ENCODE peak calls at places on chromosomes 4 and X, in five cellular contexts. One of them, this sample, is unnamed.

GRCh38 chrX:154486396-154487207 is at the start of gene UBL4A:
- DNase-seq in upper lobe of left lung: peak; percentile 94
- DNase-seq in thyroid gland: peak; percentile 92
- DNase-seq in A549: peak; percentile 33
- DNase-seq in upper lobe of right lung: peak; percentile 89
- DNase-seq in this sample: peak; percentile 78

GRCh38 chrX:133414399-133415275 is 652 bp downstream of the GPC4 start:
- DNase-seq in upper lobe of left lung: peak; percentile 82
- DNase-seq in thyroid gland: peak; percentile 37
- DNase-seq in upper lobe of right lung: peak; percentile 69
- DNase-seq in A549: peak; percentile 7
- DNase-seq in this sample: peak; percentile 20

GRCh38 chr4:64341711-64342110 is 67.5 kb downstream of the TECRL start:
- DNase-seq in upper lobe of left lung: no peak
- DNase-seq in A549: no peak
- DNase-seq in upper lobe of right lung: no peak
- DNase-seq in thyroid gland: peak; percentile 5
- DNase-seq in this sample: no peak

GRCh38 chrX:1851527-1851926 is 236.7 kb downstream of the ASMT start:
- DNase-seq in A549: no peak
- DNase-seq in thyroid gland: no peak
- DNase-seq in upper lobe of left lung: no peak
- DNase-seq in upper lobe of right lung: peak; percentile 9
- DNase-seq in this sample: no peak

GRCh38 chr4:8325284-8325973 is 55.9 kb downstream of the HTRA3 start:
- DNase-seq in upper lobe of left lung: no peak
- DNase-seq in A549: no peak
- DNase-seq in thyroid gland: no peak
- DNase-seq in upper lobe of right lung: peak; percentile 21
- DNase-seq in this sample: no peak

GRCh38 chrX:13693341-13693871 is 4.5 kb downstream of the RAB9A start:
- DNase-seq in upper lobe of right lung: no peak
- DNase-seq in A549: no peak
- DNase-seq in thyroid gland: peak; percentile 12
- DNase-seq in upper lobe of left lung: no peak
- DNase-seq in this sample: peak; percentile 47

GRCh38 chrX:150058728-150059127 is 120.4 kb upstream of the EOLA2 start:
- DNase-seq in upper lobe of right lung: no peak
- DNase-seq in A549: no peak
- DNase-seq in thyroid gland: no peak
- DNase-seq in upper lobe of left lung: no peak
- DNase-seq in this sample: no peak

GRCh38 chr4:186932631-186933150 is 209.0 kb upstream of the FAT1 start:
- DNase-seq in A549: peak; percentile 14
- DNase-seq in upper lobe of left lung: no peak
- DNase-seq in upper lobe of right lung: no peak
- DNase-seq in thyroid gland: no peak
- DNase-seq in this sample: no peak

GRCh38 chrX:79080131-79080530 is 64.4 kb upstream of the GPR174 start:
- DNase-seq in upper lobe of right lung: no peak
- DNase-seq in A549: no peak
- DNase-seq in thyroid gland: no peak
- DNase-seq in upper lobe of left lung: no peak
- DNase-seq in this sample: no peak

GRCh38 chr4:139242511-139243051 is 37.4 kb downstream of the MGARP start:
- DNase-seq in thyroid gland: no peak
- DNase-seq in upper lobe of left lung: no peak
- DNase-seq in A549: no peak
- DNase-seq in upper lobe of right lung: no peak
- DNase-seq in this sample: no peak

GRCh38 chrX:479273-479981 is 92.7 kb upstream of the PPP2R3B start:
- DNase-seq in thyroid gland: no peak
- DNase-seq in A549: no peak
- DNase-seq in upper lobe of left lung: no peak
- DNase-seq in upper lobe of right lung: no peak
- DNase-seq in this sample: no peak

GRCh38 chr4:56909083-56909981 is 1.6 kb downstream of the REST start:
- DNase-seq in thyroid gland: peak; percentile 50
- DNase-seq in upper lobe of right lung: no peak
- DNase-seq in upper lobe of left lung: no peak
- DNase-seq in A549: peak; percentile 33
- DNase-seq in this sample: peak; percentile 17

GRCh38 chr4:85298037-85298436 is 176.9 kb upstream of the ARHGAP24 start:
- DNase-seq in thyroid gland: no peak
- DNase-seq in A549: no peak
- DNase-seq in upper lobe of left lung: no peak
- DNase-seq in upper lobe of right lung: no peak
- DNase-seq in this sample: no peak

GRCh38 chrX:17606211-17606610 is 131.1 kb upstream of the SCML1 start:
- DNase-seq in upper lobe of right lung: no peak
- DNase-seq in thyroid gland: no peak
- DNase-seq in A549: no peak
- DNase-seq in upper lobe of left lung: no peak
- DNase-seq in this sample: no peak

GRCh38 chr4:53113433-53114215 is 251.5 kb downstream of the RASL11B start:
- DNase-seq in upper lobe of left lung: no peak
- DNase-seq in upper lobe of right lung: no peak
- DNase-seq in thyroid gland: no peak
- DNase-seq in A549: no peak
- DNase-seq in this sample: no peak

GRCh38 chr4:57151481-57151880 is 41.3 kb upstream of the IGFBP7 start:
- DNase-seq in A549: peak; percentile 31
- DNase-seq in upper lobe of right lung: no peak
- DNase-seq in upper lobe of left lung: no peak
- DNase-seq in thyroid gland: no peak
- DNase-seq in this sample: no peak

GRCh38 chr4:56666279-56666678 is 14.8 kb downstream of the HOPX start:
- DNase-seq in upper lobe of left lung: no peak
- DNase-seq in A549: no peak
- DNase-seq in thyroid gland: no peak
- DNase-seq in upper lobe of right lung: no peak
- DNase-seq in this sample: no peak

GRCh38 chr4:174503079-174503724 is 19.1 kb downstream of the HPGD start:
- DNase-seq in thyroid gland: no peak
- DNase-seq in upper lobe of right lung: no peak
- DNase-seq in A549: no peak
- DNase-seq in upper lobe of left lung: no peak
- DNase-seq in this sample: no peak

DNA sequence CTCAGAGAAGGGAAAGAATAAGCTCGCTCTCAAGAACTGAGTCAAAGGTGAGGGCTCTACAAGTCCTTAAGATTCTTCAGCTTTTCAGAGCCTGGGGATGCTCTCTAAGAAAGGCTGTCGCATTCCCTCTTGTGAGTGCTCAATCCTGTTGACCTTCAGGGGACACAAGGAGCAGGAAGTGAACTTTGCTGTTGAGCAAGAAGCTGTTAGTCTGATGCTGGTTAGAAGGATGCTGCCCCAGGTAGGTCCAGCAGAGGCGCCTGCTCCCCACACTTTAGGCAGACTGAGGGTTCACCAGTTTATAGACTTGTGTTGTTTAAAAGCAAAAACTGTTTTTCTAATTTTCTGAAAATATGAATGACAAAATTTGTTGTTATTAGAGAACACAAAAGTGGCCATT is 125.4 kb upstream of the SPOCK3 start:
- DNase-seq in upper lobe of right lung: no peak
- DNase-seq in thyroid gland: no peak
- DNase-seq in upper lobe of left lung: no peak
- DNase-seq in A549: no peak
- DNase-seq in this sample: no peak
- TF ChIP-seq CTCF in upper lobe of right lung: no peak
- TF ChIP-seq CTCF in thyroid gland: no peak
- TF ChIP-seq CTCF in upper lobe of left lung: no peak
- TF ChIP-seq CTCF in A549: no peak
- TF ChIP-seq CTCF in this sample: no peak

DNA sequence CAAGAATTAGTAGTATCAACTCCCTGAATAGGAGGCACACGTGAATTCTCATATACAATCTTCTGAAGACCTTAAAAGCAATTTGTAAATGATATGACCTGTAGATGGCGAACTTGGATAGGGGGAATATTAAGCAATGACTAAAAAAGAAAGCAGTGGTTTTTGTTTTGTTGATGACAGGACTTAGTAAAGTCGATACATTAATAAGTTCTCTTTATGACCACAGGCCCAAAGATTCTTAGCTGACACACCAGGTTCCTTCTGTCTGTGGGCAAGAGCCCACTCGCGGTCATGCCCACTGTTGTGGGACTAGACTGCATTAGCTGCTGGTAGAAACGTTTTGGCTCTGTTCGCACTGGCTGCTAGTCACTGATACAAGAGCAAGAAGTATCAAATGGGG is 30.8 kb downstream of the ALPK1 start:
- DNase-seq in thyroid gland: no peak
- DNase-seq in A549: peak; percentile 27
- DNase-seq in upper lobe of right lung: no peak
- DNase-seq in upper lobe of left lung: no peak
- DNase-seq in this sample: no peak
- TF ChIP-seq CTCF in thyroid gland: peak; percentile 8
- TF ChIP-seq CTCF in A549: peak; percentile 51
- TF ChIP-seq CTCF in upper lobe of right lung: peak; percentile 44
- TF ChIP-seq CTCF in upper lobe of left lung: peak; percentile 15
- TF ChIP-seq CTCF in this sample: no peak

DNA sequence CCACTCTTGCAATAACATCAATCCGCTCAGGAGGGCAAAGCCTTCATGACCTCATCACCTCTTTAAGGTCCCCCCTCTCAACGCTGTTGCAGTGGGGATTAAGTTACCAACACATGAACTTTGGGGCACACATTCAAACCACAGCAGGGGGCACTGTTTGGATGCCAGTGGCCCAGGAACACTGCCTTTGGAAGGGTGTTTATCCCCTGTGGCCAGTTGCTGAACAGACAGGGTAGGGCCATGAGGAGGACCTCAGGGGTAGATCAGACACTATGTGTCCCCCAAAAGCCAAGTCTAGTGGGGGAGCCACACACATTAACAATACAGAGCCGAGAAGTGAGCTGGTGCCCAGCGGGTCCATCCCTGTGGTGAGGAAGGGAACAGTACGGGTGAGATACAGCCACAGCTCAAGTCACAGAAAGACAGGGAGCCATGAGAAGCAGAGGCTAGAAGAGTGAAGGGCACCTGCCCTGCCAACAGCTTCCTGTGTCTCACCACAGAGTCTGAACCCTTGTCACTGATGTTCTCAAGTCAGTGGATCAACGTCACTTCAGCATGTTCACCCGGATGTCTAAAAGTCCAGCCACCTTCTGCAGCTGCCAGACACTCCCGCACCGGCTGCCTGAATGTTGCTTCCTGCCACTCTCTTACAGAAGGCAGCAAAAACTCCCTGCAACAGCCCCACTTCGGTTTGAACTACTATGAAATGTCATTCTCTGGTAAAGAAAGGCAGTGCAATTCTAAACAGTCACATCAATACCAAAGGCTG is 19.9 kb upstream of the MXD4 start:
- DNase-seq in upper lobe of left lung: no peak
- DNase-seq in thyroid gland: no peak
- DNase-seq in upper lobe of right lung: no peak
- DNase-seq in A549: no peak
- DNase-seq in this sample: no peak
- TF ChIP-seq CTCF in upper lobe of left lung: peak; percentile 22
- TF ChIP-seq CTCF in thyroid gland: no peak
- TF ChIP-seq CTCF in upper lobe of right lung: no peak
- TF ChIP-seq CTCF in A549: no peak
- TF ChIP-seq CTCF in this sample: no peak

DNA sequence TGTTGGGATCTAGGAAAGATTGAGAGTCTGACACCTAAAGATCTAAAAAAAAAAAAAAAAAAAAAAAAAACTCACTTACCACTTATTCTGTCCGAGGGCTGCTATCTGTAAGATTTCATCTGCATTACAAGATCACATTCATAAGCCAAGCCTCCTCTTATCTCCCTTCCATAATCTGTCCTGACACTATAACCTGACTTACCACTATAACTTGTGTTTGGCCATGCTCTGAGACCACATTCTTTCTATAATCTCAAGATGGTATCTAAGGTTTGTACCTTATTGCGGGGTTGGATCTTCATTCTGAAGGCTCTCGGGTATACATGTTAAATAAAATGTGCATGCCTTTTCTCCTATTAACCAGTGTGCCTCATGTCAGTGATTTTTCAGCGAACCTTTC is 144.4 kb downstream of the MAGEB17 start:
- DNase-seq in A549: no peak
- DNase-seq in thyroid gland: no peak
- DNase-seq in upper lobe of right lung: no peak
- DNase-seq in upper lobe of left lung: no peak
- DNase-seq in this sample: no peak
- TF ChIP-seq CTCF in A549: no peak
- TF ChIP-seq CTCF in thyroid gland: no peak
- TF ChIP-seq CTCF in upper lobe of right lung: no peak
- TF ChIP-seq CTCF in upper lobe of left lung: no peak
- TF ChIP-seq CTCF in this sample: no peak

GRCh38 chr4:2089222-2089621 is 30.1 kb downstream of the NAT8L start:
- DNase-seq in upper lobe of left lung: no peak
- DNase-seq in upper lobe of right lung: no peak
- DNase-seq in A549: no peak
- DNase-seq in thyroid gland: no peak
- DNase-seq in this sample: no peak

GRCh38 chr4:2083826-2084160 is 24.7 kb downstream of the NAT8L start:
- DNase-seq in upper lobe of left lung: no peak
- DNase-seq in upper lobe of right lung: peak; percentile 35
- DNase-seq in A549: no peak
- DNase-seq in thyroid gland: no peak
- DNase-seq in this sample: no peak

GRCh38 chr4:2085496-2085901 is 26.4 kb downstream of the NAT8L start:
- DNase-seq in A549: no peak
- DNase-seq in upper lobe of left lung: no peak
- DNase-seq in thyroid gland: no peak
- DNase-seq in upper lobe of right lung: peak; percentile 32
- DNase-seq in this sample: no peak

GRCh38 chr4:2084316-2084715 is 25.2 kb downstream of the NAT8L start:
- DNase-seq in A549: no peak
- DNase-seq in thyroid gland: no peak
- DNase-seq in upper lobe of left lung: peak; percentile 57
- DNase-seq in upper lobe of right lung: peak; percentile 57
- DNase-seq in this sample: no peak

GRCh38 chr4:2087170-2087569 is 28.0 kb downstream of the NAT8L start:
- DNase-seq in upper lobe of left lung: no peak
- DNase-seq in thyroid gland: no peak
- DNase-seq in upper lobe of right lung: no peak
- DNase-seq in A549: no peak
- DNase-seq in this sample: no peak
- TF ChIP-seq CTCF in upper lobe of left lung: no peak
- TF ChIP-seq CTCF in thyroid gland: no peak
- TF ChIP-seq CTCF in upper lobe of right lung: no peak
- TF ChIP-seq CTCF in A549: no peak
- TF ChIP-seq CTCF in this sample: no peak

DNA sequence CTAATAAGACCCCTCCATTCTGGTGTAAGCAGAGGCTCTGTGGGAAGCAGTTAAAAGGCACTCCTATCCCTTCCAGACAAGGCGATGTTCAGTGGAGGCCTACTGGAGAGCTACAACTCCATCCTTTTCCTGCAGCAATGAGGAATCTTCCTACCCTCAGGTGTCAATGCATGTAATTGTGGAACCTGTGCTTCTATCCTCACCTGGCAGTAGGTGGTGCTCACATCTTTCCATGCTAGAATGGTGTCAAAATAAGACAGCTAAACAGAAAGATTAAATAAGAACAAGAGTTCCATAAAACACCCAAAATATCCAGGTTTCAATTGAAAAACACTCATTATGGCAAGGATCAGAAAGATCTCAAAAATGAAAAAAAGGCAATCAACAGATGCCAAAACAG is 224.6 kb downstream of the IL15 start:
- DNase-seq in upper lobe of left lung: no peak
- DNase-seq in upper lobe of right lung: no peak
- DNase-seq in thyroid gland: no peak
- DNase-seq in A549: peak; percentile 17
- DNase-seq in this sample: peak; percentile 27
- TF ChIP-seq CTCF in upper lobe of left lung: no peak
- TF ChIP-seq CTCF in upper lobe of right lung: no peak
- TF ChIP-seq CTCF in thyroid gland: no peak
- TF ChIP-seq CTCF in A549: no peak
- TF ChIP-seq CTCF in this sample: no peak